ENCODE peak calls at places on chromosomes 7 and 10, in nine cellular contexts. One of them, this sample, is unnamed.

GRCh38 chr10:92640110-92640509 is 47.2 kb downstream of the KIF11 start:
- DNase-seq in HCT116: peak
- DNase-seq in HL-60: no peak
- DNase-seq in GM12878: no peak
- DNase-seq in HepG2: no peak
- DNase-seq in A549: peak
- DNase-seq in K562: no peak
- DNase-seq in SK-N-SH: no peak
- DNase-seq in GM23338: no peak
- DNase-seq in this sample: peak

GRCh38 chr7:107165341-107165740 is 3.5 kb upstream of the HBP1 start:
- DNase-seq in HepG2: no peak
- DNase-seq in K562: peak
- DNase-seq in HCT116: no peak
- DNase-seq in HL-60: no peak
- DNase-seq in GM23338: no peak
- DNase-seq in A549: no peak
- DNase-seq in SK-N-SH: no peak
- DNase-seq in GM12878: no peak
- DNase-seq in this sample: no peak

GRCh38 chr7:151665363-151665762 is 145.7 kb upstream of the RHEB start:
- DNase-seq in HL-60: no peak
- DNase-seq in K562: no peak
- DNase-seq in HepG2: no peak
- DNase-seq in GM23338: no peak
- DNase-seq in SK-N-SH: no peak
- DNase-seq in HCT116: no peak
- DNase-seq in GM12878: no peak
- DNase-seq in A549: no peak
- DNase-seq in this sample: no peak

GRCh38 chr10:44949915-44950314 is 9.7 kb upstream of the RASSF4 start:
- DNase-seq in HL-60: no peak
- DNase-seq in GM12878: no peak
- DNase-seq in HCT116: no peak
- DNase-seq in SK-N-SH: no peak
- DNase-seq in GM23338: no peak
- DNase-seq in K562: no peak
- DNase-seq in HepG2: no peak
- DNase-seq in A549: no peak
- DNase-seq in this sample: no peak

GRCh38 chr7:141369422-141369821 is 181.8 kb upstream of the AGK start:
- DNase-seq in GM23338: no peak
- DNase-seq in SK-N-SH: no peak
- DNase-seq in GM12878: no peak
- DNase-seq in K562: no peak
- DNase-seq in HCT116: no peak
- DNase-seq in HepG2: no peak
- DNase-seq in A549: no peak
- DNase-seq in HL-60: no peak
- DNase-seq in this sample: no peak

GRCh38 chr10:90136731-90137316 is 435.4 kb downstream of the KIF20B start:
- DNase-seq in SK-N-SH: no peak
- DNase-seq in HepG2: no peak
- DNase-seq in HL-60: no peak
- DNase-seq in K562: no peak
- DNase-seq in A549: no peak
- DNase-seq in HCT116: peak
- DNase-seq in GM12878: no peak
- DNase-seq in GM23338: peak
- DNase-seq in this sample: no peak

GRCh38 chr7:116417593-116418345 is 81.8 kb upstream of the CAV2 start:
- DNase-seq in K562: no peak
- DNase-seq in SK-N-SH: no peak
- DNase-seq in GM12878: no peak
- DNase-seq in HepG2: no peak
- DNase-seq in GM23338: no peak
- DNase-seq in A549: no peak
- DNase-seq in HCT116: no peak
- DNase-seq in HL-60: no peak
- DNase-seq in this sample: no peak

GRCh38 chr10:112250555-112250954 is 32.6 kb upstream of the TECTB start:
- DNase-seq in A549: no peak
- DNase-seq in K562: no peak
- DNase-seq in HL-60: no peak
- DNase-seq in GM23338: no peak
- DNase-seq in SK-N-SH: no peak
- DNase-seq in HepG2: no peak
- DNase-seq in GM12878: no peak
- DNase-seq in HCT116: no peak
- DNase-seq in this sample: no peak

GRCh38 chr10:30607814-30608213 is 21.7 kb downstream of the LYZL2 start:
- DNase-seq in HepG2: no peak
- DNase-seq in GM23338: no peak
- DNase-seq in HL-60: no peak
- DNase-seq in HCT116: no peak
- DNase-seq in SK-N-SH: no peak
- DNase-seq in GM12878: no peak
- DNase-seq in A549: no peak
- DNase-seq in K562: no peak
- DNase-seq in this sample: no peak

GRCh38 chr7:47571355-47572100 is 10.4 kb downstream of the TNS3 start:
- DNase-seq in A549: no peak
- DNase-seq in GM23338: no peak
- DNase-seq in HepG2: peak
- DNase-seq in HL-60: peak
- DNase-seq in SK-N-SH: peak
- DNase-seq in HCT116: no peak
- DNase-seq in K562: no peak
- DNase-seq in GM12878: no peak
- DNase-seq in this sample: no peak

GRCh38 chr7:94228223-94228622 is 166.5 kb upstream of the COL1A2 start:
- DNase-seq in SK-N-SH: no peak
- DNase-seq in HL-60: no peak
- DNase-seq in GM23338: peak
- DNase-seq in GM12878: no peak
- DNase-seq in HCT116: no peak
- DNase-seq in A549: no peak
- DNase-seq in HepG2: no peak
- DNase-seq in K562: no peak
- DNase-seq in this sample: no peak

GRCh38 chr7:156896388-156897022 is 3.5 kb upstream of the LMBR1 start:
- DNase-seq in A549: no peak
- DNase-seq in HepG2: no peak
- DNase-seq in GM23338: no peak
- DNase-seq in K562: no peak
- DNase-seq in HL-60: peak
- DNase-seq in GM12878: no peak
- DNase-seq in SK-N-SH: no peak
- DNase-seq in HCT116: no peak
- DNase-seq in this sample: no peak

GRCh38 chr7:55178863-55179773 is 160.3 kb downstream of the EGFR start:
- DNase-seq in HL-60: no peak
- DNase-seq in GM23338: no peak
- DNase-seq in GM12878: no peak
- DNase-seq in A549: no peak
- DNase-seq in HepG2: peak
- DNase-seq in K562: no peak
- DNase-seq in HCT116: no peak
- DNase-seq in SK-N-SH: no peak
- DNase-seq in this sample: no peak
- TF ChIP-seq REST in HL-60: no peak
- TF ChIP-seq REST in GM23338: no peak
- TF ChIP-seq REST in GM12878: no peak
- TF ChIP-seq REST in A549: no peak
- TF ChIP-seq REST in HepG2: peak
- TF ChIP-seq REST in K562: no peak
- TF ChIP-seq REST in HCT116: no peak
- TF ChIP-seq REST in SK-N-SH: no peak
- TF ChIP-seq REST in this sample: no peak

GRCh38 chr7:155358066-155358947 is 60.6 kb downstream of the INSIG1 start:
- DNase-seq in GM12878: no peak
- DNase-seq in K562: no peak
- DNase-seq in GM23338: no peak
- DNase-seq in A549: no peak
- DNase-seq in HCT116: no peak
- DNase-seq in HepG2: no peak
- DNase-seq in SK-N-SH: peak
- DNase-seq in HL-60: no peak
- DNase-seq in this sample: no peak
- H3K4me3 ChIP-seq in GM12878: no peak
- H3K4me3 ChIP-seq in K562: no peak
- H3K4me3 ChIP-seq in GM23338: no peak
- H3K4me3 ChIP-seq in A549: no peak
- H3K4me3 ChIP-seq in HCT116: no peak
- H3K4me3 ChIP-seq in HepG2: no peak
- H3K4me3 ChIP-seq in SK-N-SH: no peak
- H3K4me3 ChIP-seq in HL-60: no peak
- H3K4me3 ChIP-seq in this sample: no peak

DNA sequence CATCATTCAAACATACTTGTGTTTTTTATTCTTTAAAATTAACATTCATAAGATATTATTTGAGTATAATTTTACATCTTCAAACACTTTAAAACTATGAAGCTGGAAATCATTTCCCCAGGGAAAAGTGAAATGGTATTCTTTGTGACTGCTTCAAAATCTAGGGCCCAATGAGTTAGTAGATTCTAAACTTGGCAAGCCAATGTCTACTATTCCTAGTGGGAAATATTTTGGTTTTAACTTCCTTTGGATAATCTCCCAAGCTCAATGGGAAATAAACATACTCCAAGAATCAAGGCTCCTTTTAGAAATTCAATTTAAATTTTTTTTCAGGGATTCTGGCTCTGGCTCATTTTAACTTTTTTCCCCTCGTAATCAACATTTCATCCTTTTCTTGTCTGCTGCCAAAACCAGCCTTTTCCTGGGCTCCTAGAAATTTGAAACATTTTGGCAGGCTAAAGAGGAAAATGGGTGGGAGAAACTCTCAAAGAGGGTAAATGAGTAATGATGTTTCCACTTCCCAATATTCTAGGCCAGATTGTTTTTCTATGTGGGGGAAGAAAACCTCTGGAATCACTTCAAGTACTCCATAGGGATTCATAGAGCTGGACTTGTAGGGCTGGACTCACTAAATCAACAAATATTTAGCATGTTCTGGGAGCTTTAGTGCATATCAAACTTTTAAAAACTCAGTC is 85.5 kb upstream of the AGR3 start:
- DNase-seq in GM23338: no peak
- DNase-seq in GM12878: no peak
- DNase-seq in HCT116: no peak
- DNase-seq in A549: no peak
- DNase-seq in SK-N-SH: no peak
- DNase-seq in K562: no peak
- DNase-seq in HL-60: no peak
- DNase-seq in HepG2: no peak
- DNase-seq in this sample: no peak
- TF ChIP-seq REST in GM23338: no peak
- TF ChIP-seq REST in GM12878: no peak
- TF ChIP-seq REST in HCT116: no peak
- TF ChIP-seq REST in A549: no peak
- TF ChIP-seq REST in SK-N-SH: no peak
- TF ChIP-seq REST in K562: no peak
- TF ChIP-seq REST in HL-60: no peak
- TF ChIP-seq REST in HepG2: no peak
- TF ChIP-seq REST in this sample: no peak

GRCh38 chr7:100477871-100478248 is 1.2 kb downstream of the TSC22D4 start:
- DNase-seq in SK-N-SH: no peak
- DNase-seq in A549: no peak
- DNase-seq in HL-60: no peak
- DNase-seq in GM23338: no peak
- DNase-seq in HCT116: no peak
- DNase-seq in GM12878: no peak
- DNase-seq in HepG2: no peak
- DNase-seq in K562: peak
- DNase-seq in this sample: no peak

GRCh38 chr7:100476108-100476780 is 2.8 kb downstream of the TSC22D4 start:
- DNase-seq in A549: no peak
- DNase-seq in SK-N-SH: peak
- DNase-seq in GM23338: no peak
- DNase-seq in HL-60: no peak
- DNase-seq in K562: peak
- DNase-seq in HepG2: no peak
- DNase-seq in HCT116: no peak
- DNase-seq in GM12878: no peak
- DNase-seq in this sample: no peak

GRCh38 chr7:100476903-100477870 is 1.8 kb downstream of the TSC22D4 start:
- DNase-seq in K562: peak
- DNase-seq in GM12878: no peak
- DNase-seq in A549: no peak
- DNase-seq in HL-60: no peak
- DNase-seq in GM23338: peak
- DNase-seq in SK-N-SH: peak
- DNase-seq in HepG2: no peak
- DNase-seq in HCT116: no peak
- DNase-seq in this sample: no peak

GRCh38 chr7:100472854-100473499 is 6.0 kb downstream of the TSC22D4 start:
- DNase-seq in HCT116: no peak
- DNase-seq in A549: no peak
- DNase-seq in HepG2: no peak
- DNase-seq in GM23338: no peak
- DNase-seq in GM12878: no peak
- DNase-seq in HL-60: peak
- DNase-seq in SK-N-SH: peak
- DNase-seq in K562: peak
- DNase-seq in this sample: no peak

GRCh38 chr7:100475549-100475948 is 3.5 kb downstream of the TSC22D4 start:
- DNase-seq in HepG2: no peak
- DNase-seq in HL-60: no peak
- DNase-seq in GM23338: no peak
- DNase-seq in A549: no peak
- DNase-seq in K562: peak
- DNase-seq in GM12878: no peak
- DNase-seq in SK-N-SH: peak
- DNase-seq in HCT116: no peak
- DNase-seq in this sample: no peak
- H3K4me3 ChIP-seq in HepG2: no peak
- H3K4me3 ChIP-seq in HL-60: no peak
- H3K4me3 ChIP-seq in GM23338: peak
- H3K4me3 ChIP-seq in A549: no peak
- H3K4me3 ChIP-seq in K562: peak
- H3K4me3 ChIP-seq in GM12878: peak
- H3K4me3 ChIP-seq in SK-N-SH: no peak
- H3K4me3 ChIP-seq in HCT116: no peak
- H3K4me3 ChIP-seq in this sample: no peak

GRCh38 chr10:34520084-34520483 is 295.0 kb downstream of the PARD3 start:
- DNase-seq in HepG2: peak
- DNase-seq in GM12878: no peak
- DNase-seq in GM23338: no peak
- DNase-seq in SK-N-SH: no peak
- DNase-seq in HL-60: no peak
- DNase-seq in K562: no peak
- DNase-seq in HCT116: no peak
- DNase-seq in A549: no peak
- DNase-seq in this sample: no peak
- TF ChIP-seq REST in HepG2: no peak
- TF ChIP-seq REST in GM12878: no peak
- TF ChIP-seq REST in GM23338: no peak
- TF ChIP-seq REST in SK-N-SH: no peak
- TF ChIP-seq REST in HL-60: no peak
- TF ChIP-seq REST in K562: no peak
- TF ChIP-seq REST in HCT116: no peak
- TF ChIP-seq REST in A549: no peak
- TF ChIP-seq REST in this sample: no peak

GRCh38 chr7:128129224-128129864 is 98.1 kb upstream of the LRRC4 start:
- DNase-seq in GM12878: no peak
- DNase-seq in GM23338: no peak
- DNase-seq in HCT116: no peak
- DNase-seq in A549: no peak
- DNase-seq in K562: no peak
- DNase-seq in SK-N-SH: no peak
- DNase-seq in HL-60: peak
- DNase-seq in HepG2: no peak
- DNase-seq in this sample: no peak
- H3K4me3 ChIP-seq in GM12878: no peak
- H3K4me3 ChIP-seq in GM23338: no peak
- H3K4me3 ChIP-seq in HCT116: no peak
- H3K4me3 ChIP-seq in A549: no peak
- H3K4me3 ChIP-seq in K562: no peak
- H3K4me3 ChIP-seq in SK-N-SH: no peak
- H3K4me3 ChIP-seq in HL-60: peak
- H3K4me3 ChIP-seq in HepG2: no peak
- H3K4me3 ChIP-seq in this sample: no peak